ENCODE peak calls at places on chromosomes 7 and 10, in five cellular contexts. R is transverse colon, Y is A549, M is GM23248, L is ovary. D is an unnamed sample.
A peak's percentile ranks its signal among the peaks of the same experiment; 100 is the strongest.

GRCh38 chr7:71776726-71777125 is 635.4 kb downstream of the CALN1 start:
- DNase-seq in Y (no peak), R (no peak), L (no peak), M (no peak), D (no peak)

GRCh38 chr7:38002689-38003088 is 82.2 kb downstream of the EPDR1 start:
- DNase-seq in M (no peak), L (no peak), Y (no peak), R (no peak), D (no peak)

GRCh38 chr7:144995495-144995894 is 159.6 kb upstream of the TPK1 start:
- DNase-seq in L (no peak), R (no peak), Y (no peak), M (no peak), D (no peak)

GRCh38 chr10:65941098-65941655 is 984.7 kb upstream of the LRRTM3 start:
- DNase-seq in R (no peak), L (no peak), Y (no peak), M (no peak), D (no peak)

GRCh38 chr7:2661602-2662272 is 26.3 kb upstream of the AMZ1 start:
- DNase-seq in R (no peak), M (no peak), L (peak; percentile 39), Y (no peak), D (no peak)

GRCh38 chr7:17109017-17109416 is 189.4 kb upstream of the AHR start:
- DNase-seq in R (no peak), L (no peak), M (peak; percentile 66), Y (no peak), D (no peak)

GRCh38 chr7:1893025-1893424 is 222.9 kb downstream of the ELFN1 start:
- DNase-seq in L (no peak), R (no peak), Y (no peak), M (no peak), D (no peak)

GRCh38 chr10:62805139-62806092 is 896 bp downstream of the ADO start:
- DNase-seq in R (peak; percentile 56), M (peak; percentile 84), Y (peak; percentile 29), L (peak; percentile 20), D (peak; percentile 48)

GRCh38 chr7:130996841-130997231 is 262.8 kb upstream of the KLF14 start:
- DNase-seq in M (peak; percentile 52), Y (no peak), R (peak; percentile 81), L (no peak), D (peak; percentile 88)

GRCh38 chr10:48536916-48537890 is 67.7 kb downstream of the ARHGAP22 start:
- DNase-seq in M (no peak), R (no peak), L (no peak), Y (no peak), D (no peak)

GRCh38 chr7:24741691-24742639 is 15.3 kb downstream of the GSDME start:
- DNase-seq in Y (peak; percentile 89), R (no peak), M (peak; percentile 99), L (peak; percentile 78), D (peak; percentile 96)

GRCh38 chr7:74214816-74215630 is 5.2 kb downstream of the LAT2 start:
- DNase-seq in Y (no peak), R (no peak), L (no peak), M (no peak), D (no peak)

GRCh38 chr7:116766881-116767280 is 94.9 kb downstream of the MET start:
- DNase-seq in Y (no peak), R (no peak), L (no peak), M (no peak), D (peak; percentile 61)

GRCh38 chr10:73915206-73915851 is 4.4 kb downstream of the PLAU start:
- DNase-seq in R (no peak), Y (no peak), M (no peak), L (no peak), D (peak; percentile 35)

GRCh38 chr10:34821587-34822585 is 6.8 kb upstream of the PARD3 start:
- DNase-seq in Y (no peak), L (no peak), R (no peak), M (no peak), D (no peak)

GRCh38 chr7:30925913-30926312 is 14.3 kb downstream of the AQP1 start:
- DNase-seq in L (peak; percentile 8), Y (no peak), R (no peak), M (no peak), D (no peak)

GRCh38 chr10:131020775-131021174 is 290.7 kb downstream of the TCERG1L start:
- DNase-seq in L (no peak), Y (no peak), M (no peak), R (no peak), D (no peak)

GRCh38 chr10:124152781-124153600 is 59.6 kb upstream of the CHST15 start:
- DNase-seq in L (no peak), M (peak; percentile 82), R (peak; percentile 67), Y (peak; percentile 97), D (peak; percentile 63)

GRCh38 chr10:76034236-76035009 is 603.0 kb downstream of the LRMDA start:
- DNase-seq in M (peak; percentile 7), L (no peak), R (no peak), Y (no peak), D (peak; percentile 14)

GRCh38 chr10:16611037-16611436 is 89.4 kb upstream of the C1QL3 start:
- DNase-seq in Y (no peak), M (no peak), R (no peak), L (no peak), D (no peak)

GRCh38 chr10:114174462-114175190 is 623 bp upstream of the CCDC186 start:
- DNase-seq in Y (peak; percentile 28), L (no peak), R (no peak), M (peak; percentile 75), D (no peak)

GRCh38 chr7:77538186-77538907 is 1.3 kb downstream of the PTPN12 start:
- DNase-seq in Y (peak; percentile 92), L (peak; percentile 92), R (peak; percentile 89), M (peak; percentile 97), D (peak; percentile 92)

GRCh38 chr10:74238031-74238431 is 87.0 kb downstream of the ADK start:
- DNase-seq in Y (no peak), R (no peak), M (no peak), L (no peak), D (peak; percentile 13)

GRCh38 chr10:125757742-125758141 is 17.9 kb downstream of the MMP21 start:
- DNase-seq in L (no peak), R (no peak), Y (no peak), M (no peak), D (no peak)

GRCh38 chr10:129760416-129760815 is 203.7 kb downstream of the EBF3 start:
- DNase-seq in Y (no peak), L (no peak), R (no peak), M (no peak), D (no peak)

GRCh38 chr10:101014230-101014884 is 14.7 kb downstream of the LZTS2 start:
- DNase-seq in Y (peak; percentile 82), L (peak; percentile 87), M (peak; percentile 75), R (peak; percentile 90), D (peak; percentile 68)

GRCh38 chr7:56092789-56093531 is at the start of gene PHKG1:
- DNase-seq in Y (peak; percentile 56), M (peak; percentile 92), R (peak; percentile 67), L (peak; percentile 79), D (peak; percentile 42)

GRCh38 chr7:132576723-132577089 is 436 bp upstream of the PLXNA4 start:
- DNase-seq in L (no peak), M (peak; percentile 26), R (no peak), Y (no peak), D (no peak)

GRCh38 chr7:118734541-118734940 is 510.0 kb downstream of the ANKRD7 start:
- DNase-seq in L (no peak), Y (no peak), R (no peak), M (no peak), D (no peak)

GRCh38 chr10:67621834-67622233 is 74.2 kb downstream of the CTNNA3 start:
- DNase-seq in M (no peak), Y (no peak), R (no peak), L (no peak), D (no peak)
- H3K4me3 ChIP-seq in M (no peak overlapping the region), Y (no peak overlapping the region), R (no peak overlapping the region), L (no peak overlapping the region), D (no peak overlapping the region)

GRCh38 chr7:55065079-55065478 is 46.3 kb downstream of the EGFR start:
- DNase-seq in M (peak; percentile 100), L (peak; percentile 79), Y (peak; percentile 84), R (peak; percentile 37), D (no peak)
- H3K27ac ChIP-seq in M (peak overlapping the region; percentile 99), L (no peak overlapping the region), Y (peak overlapping the region; percentile 92), R (peak overlapping the region; percentile 73), D (no peak overlapping the region)

GRCh38 chr10:98168766-98169165 is 34.3 kb downstream of the R3HCC1L start:
- DNase-seq in Y (no peak), M (no peak), R (no peak), L (no peak), D (peak; percentile 21)

GRCh38 chr10:98169379-98169778 is 34.9 kb downstream of the R3HCC1L start:
- DNase-seq in R (no peak), Y (no peak), M (no peak), L (no peak), D (no peak)

GRCh38 chr10:98170249-98171117 is 36.0 kb downstream of the R3HCC1L start:
- DNase-seq in R (peak; percentile 38), M (peak; percentile 56), Y (peak; percentile 44), L (peak; percentile 35), D (peak; percentile 57)

GRCh38 chr10:98167191-98167590 is 32.7 kb downstream of the R3HCC1L start:
- DNase-seq in M (no peak), R (no peak), L (no peak), Y (no peak), D (no peak)

DNA sequence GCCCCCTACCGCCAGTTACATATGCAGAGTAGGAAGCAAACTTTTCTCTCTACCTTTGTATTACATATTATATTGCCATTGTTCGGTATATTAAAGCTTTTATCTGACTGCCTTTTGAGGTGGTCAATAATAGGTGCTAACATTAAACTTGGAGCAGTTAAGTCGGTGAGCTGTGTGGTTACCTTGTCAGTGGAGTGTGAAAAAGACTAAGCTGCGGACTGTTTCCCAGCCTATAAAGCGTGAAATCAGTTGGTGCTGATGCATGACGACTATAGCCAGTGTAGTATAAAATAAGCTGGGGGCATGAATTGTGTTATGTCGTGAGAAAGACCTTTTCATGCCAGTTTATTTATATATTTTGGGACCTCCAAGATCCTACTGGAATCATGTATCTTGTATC is 33.7 kb downstream of the R3HCC1L start:
- DNase-seq in Y (no peak), L (no peak), M (no peak), R (no peak), D (no peak)
- H3K4me1 ChIP-seq in Y (no peaks in the 10 kb centered on the region), L (peaks cover 1% of the 10 kb centered on the region), M (peaks cover 13% of the 10 kb centered on the region), R (no peaks in the 10 kb centered on the region), D (no peaks in the 10 kb centered on the region)

DNA sequence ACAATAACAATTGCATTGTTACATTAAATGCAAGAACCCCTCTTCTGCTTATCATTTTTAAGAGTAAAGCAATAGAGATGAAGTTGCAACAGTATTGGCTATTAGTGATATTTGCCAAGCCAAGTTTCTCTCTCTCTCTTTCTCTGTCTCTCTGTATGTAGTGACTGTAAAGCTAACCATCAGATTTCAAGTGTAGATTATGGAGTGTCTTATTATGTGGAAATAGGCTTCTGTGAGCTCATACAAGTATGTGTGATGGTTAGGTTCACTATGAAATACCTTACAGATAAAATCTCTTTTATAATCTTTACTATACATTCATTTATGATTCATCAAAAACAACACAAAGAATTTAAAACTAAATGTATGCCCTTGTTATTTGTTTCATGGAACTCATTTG is 28.6 kb upstream of the NRP1 start:
- DNase-seq in L (no peak), Y (no peak), M (peak; percentile 51), R (no peak), D (no peak)
- H3K4me3 ChIP-seq in L (no peak overlapping the region), Y (no peak overlapping the region), M (no peak overlapping the region), R (no peak overlapping the region), D (no peak overlapping the region)

D was measured in small intestine.